ENCODE peak calls at places on chromosomes 3 and 15, in seven cellular contexts. I is endodermal cell; Q is neural progenitor cell; H is sigmoid colon; K is A673; L is AG04450; J is CD8-positive, alpha-beta memory T cell. M is an unnamed sample. For H3K9me3, the result is how much of the 10 kb centered on the place peaks cover.

GRCh38 chr3:58563386-58564035 is 13.7 kb downstream of the FAM107A start:
- DNase-seq in Q (no peak), L (no peak), I (peak), K (no peak), J (no peak), H (no peak), M (no peak)

GRCh38 chr3:11367116-11367781 is 95.1 kb downstream of the ATG7 start:
- DNase-seq in L (no peak), Q (peak), H (peak), J (no peak), I (no peak), K (peak), M (no peak)

GRCh38 chr3:141326123-141326522 is 42.2 kb upstream of the ZBTB38 start:
- DNase-seq in K (no peak), H (no peak), Q (no peak), L (no peak), J (no peak), I (no peak), M (no peak)

GRCh38 chr3:181896605-181897004 is 184.9 kb downstream of the SOX2 start:
- DNase-seq in J (no peak), H (no peak), I (no peak), Q (no peak), L (no peak), K (no peak), M (no peak)

GRCh38 chr3:106981392-106981791 is 395.8 kb upstream of the CCDC54 start:
- DNase-seq in H (no peak), Q (no peak), K (no peak), J (no peak), L (no peak), I (no peak), M (no peak)

GRCh38 chr3:48930590-48930989 is 11.9 kb downstream of the ARIH2 start:
- DNase-seq in H (no peak), J (no peak), I (no peak), K (no peak), Q (no peak), L (no peak), M (no peak)

GRCh38 chr15:69468241-69469121 is 15.9 kb downstream of the RPLP1 start:
- DNase-seq in Q (no peak), K (no peak), H (no peak), J (peak), I (peak), L (peak), M (peak)

GRCh38 chr3:69866988-69867720 is 127.9 kb downstream of the MITF start:
- DNase-seq in H (no peak), I (no peak), Q (no peak), J (no peak), K (no peak), L (no peak), M (no peak)

GRCh38 chr3:14514323-14514720 is 25.8 kb downstream of the GRIP2 start:
- DNase-seq in J (no peak), K (no peak), H (peak), I (peak), L (no peak), Q (no peak), M (peak)

GRCh38 chr15:82095803-82096202 is 50.0 kb upstream of the MEX3B start:
- DNase-seq in I (no peak), J (no peak), L (no peak), H (no peak), K (no peak), Q (no peak), M (no peak)

GRCh38 chr15:58724471-58724870 is 25.0 kb downstream of the ADAM10 start:
- DNase-seq in Q (no peak), J (no peak), H (no peak), I (no peak), K (no peak), L (no peak), M (no peak)

GRCh38 chr3:183122257-183122932 is 23.1 kb upstream of the MCCC1 start:
- DNase-seq in J (no peak), I (peak), H (no peak), Q (peak), K (peak), L (no peak), M (no peak)

GRCh38 chr3:136960838-136961836 is 3.4 kb downstream of the IL20RB start:
- DNase-seq in K (no peak), I (no peak), J (no peak), H (no peak), Q (no peak), L (no peak), M (peak)

GRCh38 chr3:66824450-66824849 is 173.7 kb upstream of the KBTBD8 start:
- DNase-seq in J (no peak), H (no peak), K (no peak), L (no peak), Q (no peak), I (no peak), M (no peak)

GRCh38 chr3:126259411-126260391 is 79.3 kb upstream of the ALDH1L1 start:
- DNase-seq in H (peak), I (peak), Q (peak), K (peak), L (no peak), J (no peak), M (no peak)

GRCh38 chr15:80934761-80935221 is 54.8 kb downstream of the MESD start:
- DNase-seq in I (peak), L (no peak), K (peak), H (no peak), J (no peak), Q (no peak), M (no peak)

GRCh38 chr3:13379191-13379830 is 40.8 kb downstream of the NUP210 start:
- DNase-seq in Q (no peak), K (no peak), H (no peak), I (no peak), J (no peak), L (peak), M (no peak)

GRCh38 chr15:46088486-46089437 is 453.9 kb downstream of the SQOR start:
- DNase-seq in J (no peak), L (no peak), H (no peak), Q (no peak), K (peak), I (no peak), M (no peak)

DNA sequence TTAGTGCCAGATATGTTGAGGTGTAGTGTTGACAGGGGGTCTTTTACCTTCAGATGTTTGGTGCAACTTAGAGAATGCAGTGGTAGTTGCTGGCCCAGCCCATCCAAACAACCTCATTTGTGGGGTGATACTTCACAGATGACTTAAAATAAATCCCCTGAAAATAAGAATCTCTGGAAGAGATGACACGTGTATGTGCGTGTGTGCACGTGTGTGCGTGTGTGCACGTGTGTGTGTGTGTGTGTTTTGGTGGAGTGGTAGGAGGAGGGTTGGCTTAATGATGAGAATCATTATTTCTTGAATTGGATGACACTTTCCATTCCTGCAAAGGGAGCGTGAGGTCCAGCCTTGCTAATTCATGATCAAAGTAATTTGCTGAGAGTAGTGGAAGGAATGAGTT is 31.9 kb downstream of the SNRPN start:
- DNase-seq in L (no peak), Q (no peak), H (no peak), I (no peak), K (no peak), J (no peak), M (no peak)
- H3K9me3 ChIP-seq in L (under half), Q (under half), H (under half), I (under half), K (under half), J (under half), M (under half)

GRCh38 chr3:16841906-16842709 is 42.6 kb upstream of the PLCL2 start:
- DNase-seq in J (peak), L (no peak), K (no peak), Q (no peak), I (peak), H (peak), M (no peak)
- H3K4me3 ChIP-seq in J (peak), L (no peak), K (no peak), Q (no peak), I (no peak), H (no peak), M (no peak)

GRCh38 chr15:50891159-50891558 is 17.3 kb upstream of the AP4E1 start:
- DNase-seq in J (no peak), L (no peak), H (no peak), I (no peak), Q (no peak), K (no peak), M (no peak)

GRCh38 chr15:50889589-50889988 is 18.9 kb upstream of the AP4E1 start:
- DNase-seq in J (no peak), L (no peak), I (no peak), K (no peak), Q (no peak), H (no peak), M (no peak)

GRCh38 chr15:50888054-50888453 is 20.4 kb upstream of the AP4E1 start:
- DNase-seq in L (no peak), I (no peak), J (no peak), Q (no peak), K (no peak), H (no peak), M (no peak)

GRCh38 chr15:50893976-50894375 is 14.5 kb upstream of the AP4E1 start:
- DNase-seq in J (no peak), L (no peak), H (no peak), I (no peak), K (no peak), Q (no peak), M (no peak)

GRCh38 chr15:50890751-50891150 is 17.7 kb upstream of the AP4E1 start:
- DNase-seq in H (no peak), I (no peak), J (no peak), K (no peak), L (no peak), Q (no peak), M (no peak)
- H3K9me3 ChIP-seq in H (under half), I (under half), J (under half), K (under half), L (under half), Q (under half), M (under half)

GRCh38 chr3:150743508-150743907 is 19.5 kb downstream of the SIAH2 start:
- DNase-seq in I (no peak), Q (no peak), H (no peak), L (no peak), K (no peak), J (no peak), M (no peak)
- H3K4me3 ChIP-seq in I (no peak), Q (no peak), H (no peak), L (no peak), K (peak), J (no peak), M (no peak)

DNA sequence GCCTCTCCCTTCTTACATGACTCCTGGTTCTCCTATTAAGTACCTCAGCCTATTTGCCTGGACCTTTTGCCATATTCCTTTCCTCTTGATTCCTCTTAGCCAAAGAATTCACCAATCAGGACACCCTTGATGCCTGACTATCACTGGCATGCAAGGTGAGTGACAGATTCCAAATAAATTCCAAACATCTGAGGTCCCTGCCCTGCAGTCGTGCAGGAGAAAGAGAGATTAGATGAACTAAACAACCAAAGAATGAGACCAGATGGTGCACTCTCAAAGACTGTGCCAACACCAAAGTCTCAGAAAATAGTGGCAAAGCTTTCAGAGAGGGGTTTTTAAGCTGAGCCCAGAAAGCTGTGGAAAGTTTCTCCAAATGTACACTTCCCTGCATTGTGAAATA is 4.0 kb downstream of the MKRN3 start:
- DNase-seq in L (no peak), K (no peak), J (no peak), Q (no peak), I (no peak), H (no peak), M (no peak)
- H3K9me3 ChIP-seq in L (under half), K (under half), J (under half), Q (under half), I (under half), H (under half), M (under half)

M was measured in RWPE2.